ENCODE peak calls at places on chromosomes 12 and 14, in eight cellular contexts. One of them, this sample, is unnamed.
A peak's percentile ranks its signal among the peaks of the same experiment; 100 is the strongest.

GRCh38 chr12:89924191-89924590 is 215.6 kb upstream of the ATP2B1 start:
- DNase-seq in GM20000: no peak
- DNase-seq in choroid plexus epithelial cell: no peak
- DNase-seq in mucosa of descending colon: no peak
- DNase-seq in neural crest cell: no peak
- DNase-seq in MCF 10A: no peak
- DNase-seq in uterus: no peak
- DNase-seq in suprapubic skin: no peak
- DNase-seq in this sample: no peak

GRCh38 chr14:55374771-55375170 is 36.9 kb downstream of the ATG14 start:
- DNase-seq in mucosa of descending colon: no peak
- DNase-seq in GM20000: no peak
- DNase-seq in MCF 10A: no peak
- DNase-seq in choroid plexus epithelial cell: no peak
- DNase-seq in neural crest cell: no peak
- DNase-seq in uterus: no peak
- DNase-seq in suprapubic skin: no peak
- DNase-seq in this sample: no peak

GRCh38 chr14:103744621-103745395 is 29.2 kb downstream of the ZFYVE21 start:
- DNase-seq in neural crest cell: no peak
- DNase-seq in suprapubic skin: peak; percentile 37
- DNase-seq in mucosa of descending colon: no peak
- DNase-seq in choroid plexus epithelial cell: no peak
- DNase-seq in uterus: no peak
- DNase-seq in MCF 10A: no peak
- DNase-seq in GM20000: no peak
- DNase-seq in this sample: no peak

GRCh38 chr14:73627033-73627432 is 14.7 kb downstream of the ACOT6 start:
- DNase-seq in suprapubic skin: no peak
- DNase-seq in choroid plexus epithelial cell: no peak
- DNase-seq in GM20000: no peak
- DNase-seq in MCF 10A: no peak
- DNase-seq in uterus: no peak
- DNase-seq in mucosa of descending colon: no peak
- DNase-seq in neural crest cell: no peak
- DNase-seq in this sample: no peak

GRCh38 chr14:25882899-25883298 is 714.9 kb downstream of the NOVA1 start:
- DNase-seq in mucosa of descending colon: no peak
- DNase-seq in uterus: no peak
- DNase-seq in GM20000: no peak
- DNase-seq in suprapubic skin: no peak
- DNase-seq in MCF 10A: no peak
- DNase-seq in neural crest cell: no peak
- DNase-seq in choroid plexus epithelial cell: no peak
- DNase-seq in this sample: no peak

GRCh38 chr14:99792551-99793212 is 531 bp upstream of the EML1 start:
- DNase-seq in neural crest cell: peak; percentile 32
- DNase-seq in uterus: peak; percentile 44
- DNase-seq in MCF 10A: no peak
- DNase-seq in GM20000: no peak
- DNase-seq in choroid plexus epithelial cell: peak; percentile 23
- DNase-seq in suprapubic skin: no peak
- DNase-seq in mucosa of descending colon: no peak
- DNase-seq in this sample: no peak

GRCh38 chr14:77141592-77142288 is at the start of gene ZDHHC22:
- DNase-seq in MCF 10A: no peak
- DNase-seq in GM20000: no peak
- DNase-seq in neural crest cell: no peak
- DNase-seq in choroid plexus epithelial cell: no peak
- DNase-seq in uterus: no peak
- DNase-seq in mucosa of descending colon: no peak
- DNase-seq in suprapubic skin: no peak
- DNase-seq in this sample: no peak

GRCh38 chr12:51974646-51975045 is 23.1 kb downstream of the ACVR1B start:
- DNase-seq in neural crest cell: no peak
- DNase-seq in GM20000: no peak
- DNase-seq in suprapubic skin: peak; percentile 32
- DNase-seq in choroid plexus epithelial cell: no peak
- DNase-seq in MCF 10A: no peak
- DNase-seq in uterus: no peak
- DNase-seq in mucosa of descending colon: no peak
- DNase-seq in this sample: no peak

GRCh38 chr14:88667555-88668273 is 104.9 kb downstream of the ZC3H14 start:
- DNase-seq in uterus: peak; percentile 25
- DNase-seq in suprapubic skin: no peak
- DNase-seq in choroid plexus epithelial cell: peak; percentile 90
- DNase-seq in GM20000: peak; percentile 73
- DNase-seq in MCF 10A: peak; percentile 87
- DNase-seq in mucosa of descending colon: no peak
- DNase-seq in neural crest cell: peak; percentile 53
- DNase-seq in this sample: no peak

GRCh38 chr12:32047357-32047828 is 59.3 kb upstream of the BICD1 start:
- DNase-seq in mucosa of descending colon: no peak
- DNase-seq in choroid plexus epithelial cell: no peak
- DNase-seq in neural crest cell: no peak
- DNase-seq in suprapubic skin: no peak
- DNase-seq in MCF 10A: no peak
- DNase-seq in GM20000: no peak
- DNase-seq in uterus: no peak
- DNase-seq in this sample: no peak

GRCh38 chr12:87953257-87953860 is 75.8 kb downstream of the C12orf50 start:
- DNase-seq in MCF 10A: peak; percentile 62
- DNase-seq in GM20000: peak; percentile 16
- DNase-seq in uterus: no peak
- DNase-seq in suprapubic skin: no peak
- DNase-seq in mucosa of descending colon: no peak
- DNase-seq in choroid plexus epithelial cell: peak; percentile 89
- DNase-seq in neural crest cell: peak; percentile 29
- DNase-seq in this sample: no peak

GRCh38 chr14:99257673-99258221 is 14.2 kb downstream of the BCL11B start:
- DNase-seq in mucosa of descending colon: no peak
- DNase-seq in MCF 10A: no peak
- DNase-seq in choroid plexus epithelial cell: no peak
- DNase-seq in uterus: no peak
- DNase-seq in suprapubic skin: no peak
- DNase-seq in GM20000: no peak
- DNase-seq in neural crest cell: no peak
- DNase-seq in this sample: no peak

GRCh38 chr12:62865860-62866407 is 69.0 kb downstream of the PPM1H start:
- DNase-seq in GM20000: no peak
- DNase-seq in MCF 10A: no peak
- DNase-seq in choroid plexus epithelial cell: peak; percentile 76
- DNase-seq in suprapubic skin: no peak
- DNase-seq in mucosa of descending colon: no peak
- DNase-seq in uterus: no peak
- DNase-seq in neural crest cell: no peak
- DNase-seq in this sample: no peak

GRCh38 chr12:130437555-130438242 is 100.0 kb downstream of the PIWIL1 start:
- DNase-seq in uterus: no peak
- DNase-seq in mucosa of descending colon: peak; percentile 25
- DNase-seq in MCF 10A: no peak
- DNase-seq in neural crest cell: no peak
- DNase-seq in choroid plexus epithelial cell: no peak
- DNase-seq in suprapubic skin: peak; percentile 37
- DNase-seq in GM20000: no peak
- DNase-seq in this sample: no peak

GRCh38 chr14:67892466-67893120 is 73.0 kb downstream of the RAD51B start:
- DNase-seq in choroid plexus epithelial cell: no peak
- DNase-seq in mucosa of descending colon: no peak
- DNase-seq in GM20000: no peak
- DNase-seq in suprapubic skin: no peak
- DNase-seq in neural crest cell: no peak
- DNase-seq in MCF 10A: no peak
- DNase-seq in uterus: no peak
- DNase-seq in this sample: no peak

GRCh38 chr12:55642275-55643068 is 5.8 kb downstream of the OR10P1 start:
- DNase-seq in neural crest cell: no peak
- DNase-seq in suprapubic skin: no peak
- DNase-seq in uterus: no peak
- DNase-seq in GM20000: peak; percentile 31
- DNase-seq in mucosa of descending colon: no peak
- DNase-seq in MCF 10A: no peak
- DNase-seq in choroid plexus epithelial cell: no peak
- DNase-seq in this sample: no peak

GRCh38 chr12:57816855-57817151 is 1.7 kb downstream of the AVIL start:
- DNase-seq in suprapubic skin: no peak
- DNase-seq in uterus: peak; percentile 59
- DNase-seq in neural crest cell: no peak
- DNase-seq in mucosa of descending colon: no peak
- DNase-seq in choroid plexus epithelial cell: peak; percentile 30
- DNase-seq in GM20000: no peak
- DNase-seq in MCF 10A: peak; percentile 39
- DNase-seq in this sample: no peak

GRCh38 chr12:57816001-57816854 is 2.3 kb downstream of the AVIL start:
- DNase-seq in uterus: no peak
- DNase-seq in mucosa of descending colon: no peak
- DNase-seq in neural crest cell: no peak
- DNase-seq in suprapubic skin: no peak
- DNase-seq in GM20000: no peak
- DNase-seq in MCF 10A: no peak
- DNase-seq in choroid plexus epithelial cell: no peak
- DNase-seq in this sample: no peak

GRCh38 chr12:57815177-57816000 is 3.1 kb downstream of the AVIL start:
- DNase-seq in MCF 10A: no peak
- DNase-seq in GM20000: no peak
- DNase-seq in mucosa of descending colon: no peak
- DNase-seq in uterus: no peak
- DNase-seq in suprapubic skin: no peak
- DNase-seq in neural crest cell: no peak
- DNase-seq in choroid plexus epithelial cell: no peak
- DNase-seq in this sample: no peak

GRCh38 chr12:57813111-57813970 is 5.2 kb downstream of the AVIL start:
- DNase-seq in GM20000: no peak
- DNase-seq in suprapubic skin: no peak
- DNase-seq in choroid plexus epithelial cell: peak; percentile 65
- DNase-seq in MCF 10A: no peak
- DNase-seq in neural crest cell: no peak
- DNase-seq in uterus: no peak
- DNase-seq in mucosa of descending colon: no peak
- DNase-seq in this sample: no peak

DNA sequence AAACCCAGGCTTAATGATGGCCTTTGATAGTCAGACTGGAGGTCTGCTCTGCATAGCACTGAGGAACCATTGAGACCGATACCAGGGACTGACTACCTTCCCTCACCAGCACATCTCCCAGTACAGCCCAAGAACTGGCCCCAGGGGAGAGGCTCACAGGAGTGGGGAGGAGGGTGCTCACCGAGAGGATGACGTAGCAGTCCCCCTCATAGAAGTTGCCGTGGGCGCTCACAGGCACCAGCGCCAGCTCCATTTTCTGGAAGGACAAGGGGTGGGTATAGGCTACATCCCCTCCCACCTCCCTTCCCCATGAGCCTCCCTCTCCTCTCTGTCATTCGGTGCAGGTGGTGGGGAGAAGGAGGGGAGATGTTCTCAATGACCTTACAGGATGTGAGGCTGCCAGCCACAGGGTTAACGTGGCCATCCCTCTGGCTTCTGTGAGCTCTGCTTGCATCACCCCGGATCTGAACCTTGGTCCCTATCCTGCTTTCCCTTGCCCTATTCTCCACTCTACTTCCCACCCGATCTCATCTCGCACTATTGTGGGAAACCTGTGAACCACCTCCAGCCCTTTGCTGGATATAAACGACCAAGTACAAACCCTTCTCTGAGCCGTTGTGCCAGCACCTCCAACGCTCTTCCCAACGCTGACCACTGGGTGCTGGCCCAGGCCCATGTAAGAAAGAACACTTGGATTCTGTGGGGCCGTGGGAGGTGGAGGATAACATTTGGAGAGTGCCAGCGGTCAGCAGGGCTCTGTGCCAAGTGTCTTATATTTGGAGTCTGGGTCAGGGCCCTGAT is 4.4 kb downstream of the AVIL start:
- DNase-seq in suprapubic skin: no peak
- DNase-seq in choroid plexus epithelial cell: peak; percentile 42
- DNase-seq in mucosa of descending colon: no peak
- DNase-seq in neural crest cell: no peak
- DNase-seq in uterus: peak; percentile 58
- DNase-seq in GM20000: no peak
- DNase-seq in MCF 10A: no peak
- DNase-seq in this sample: no peak
- TF ChIP-seq CTCF in suprapubic skin: no peak
- TF ChIP-seq CTCF in choroid plexus epithelial cell: peak; percentile 32
- TF ChIP-seq CTCF in mucosa of descending colon: no peak
- TF ChIP-seq CTCF in neural crest cell: no peak
- TF ChIP-seq CTCF in uterus: peak; percentile 15
- TF ChIP-seq CTCF in GM20000: no peak
- TF ChIP-seq CTCF in MCF 10A: no peak
- TF ChIP-seq CTCF in this sample: no peak

GRCh38 chr12:120584343-120585149 is 3.3 kb upstream of the POP5 start:
- DNase-seq in choroid plexus epithelial cell: no peak
- DNase-seq in neural crest cell: peak; percentile 39
- DNase-seq in uterus: peak; percentile 26
- DNase-seq in MCF 10A: peak; percentile 23
- DNase-seq in mucosa of descending colon: peak; percentile 81
- DNase-seq in GM20000: peak; percentile 73
- DNase-seq in suprapubic skin: no peak
- DNase-seq in this sample: no peak
- TF ChIP-seq CTCF in choroid plexus epithelial cell: peak; percentile 33
- TF ChIP-seq CTCF in neural crest cell: peak; percentile 37
- TF ChIP-seq CTCF in uterus: peak; percentile 16
- TF ChIP-seq CTCF in MCF 10A: peak; percentile 27
- TF ChIP-seq CTCF in mucosa of descending colon: no peak
- TF ChIP-seq CTCF in GM20000: peak; percentile 24
- TF ChIP-seq CTCF in suprapubic skin: no peak
- TF ChIP-seq CTCF in this sample: peak; percentile 42

DNA sequence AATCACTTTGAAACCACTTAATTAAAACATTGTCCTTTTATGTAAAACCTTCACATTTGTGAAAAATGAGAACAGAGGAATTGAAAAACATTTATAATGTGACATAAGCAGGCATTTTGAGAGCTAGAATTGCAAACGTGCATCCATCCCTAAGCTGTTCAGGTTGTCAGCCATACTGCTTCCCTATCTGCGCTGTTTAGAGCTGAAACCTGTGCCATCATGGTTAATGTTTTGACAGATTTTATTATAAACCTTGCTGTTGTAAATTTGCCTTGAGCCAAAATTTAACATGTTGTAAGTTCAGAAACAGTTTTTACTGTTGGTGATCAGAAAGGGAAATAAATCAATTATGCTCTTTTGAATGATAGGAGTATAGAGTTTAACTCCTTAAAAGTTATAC is 31.9 kb downstream of the FOXA1 start:
- DNase-seq in neural crest cell: no peak
- DNase-seq in mucosa of descending colon: no peak
- DNase-seq in GM20000: no peak
- DNase-seq in uterus: no peak
- DNase-seq in choroid plexus epithelial cell: no peak
- DNase-seq in suprapubic skin: no peak
- DNase-seq in MCF 10A: no peak
- DNase-seq in this sample: no peak
- TF ChIP-seq CTCF in neural crest cell: no peak
- TF ChIP-seq CTCF in mucosa of descending colon: no peak
- TF ChIP-seq CTCF in GM20000: no peak
- TF ChIP-seq CTCF in uterus: no peak
- TF ChIP-seq CTCF in choroid plexus epithelial cell: no peak
- TF ChIP-seq CTCF in suprapubic skin: no peak
- TF ChIP-seq CTCF in MCF 10A: no peak
- TF ChIP-seq CTCF in this sample: no peak

DNA sequence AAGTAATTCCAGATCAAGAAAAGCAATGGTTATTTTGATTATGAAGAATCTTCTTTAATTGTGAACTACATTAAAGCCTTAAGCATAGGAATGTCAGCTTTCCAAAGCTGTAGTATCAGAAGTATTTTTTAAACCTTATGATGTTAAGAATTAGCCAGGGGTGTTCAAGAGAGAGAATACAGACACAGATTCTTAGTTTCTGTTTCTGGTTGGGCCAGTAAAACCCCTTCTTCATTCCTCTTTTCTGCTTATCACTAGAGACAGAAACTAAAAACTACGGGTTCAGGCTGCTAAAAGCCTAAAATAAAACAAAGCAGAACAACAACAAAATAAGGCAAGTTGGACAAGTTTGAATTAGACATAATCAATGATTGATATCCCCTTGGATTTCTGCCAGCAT is 38.2 kb downstream of the IFT43 start:
- DNase-seq in choroid plexus epithelial cell: no peak
- DNase-seq in MCF 10A: no peak
- DNase-seq in uterus: no peak
- DNase-seq in suprapubic skin: no peak
- DNase-seq in neural crest cell: no peak
- DNase-seq in GM20000: no peak
- DNase-seq in mucosa of descending colon: no peak
- DNase-seq in this sample: no peak
- TF ChIP-seq CTCF in choroid plexus epithelial cell: no peak
- TF ChIP-seq CTCF in MCF 10A: no peak
- TF ChIP-seq CTCF in uterus: no peak
- TF ChIP-seq CTCF in suprapubic skin: no peak
- TF ChIP-seq CTCF in neural crest cell: no peak
- TF ChIP-seq CTCF in GM20000: no peak
- TF ChIP-seq CTCF in mucosa of descending colon: no peak
- TF ChIP-seq CTCF in this sample: no peak